ENCODE peak calls at places on chromosomes 1 and 21, in six cellular contexts. One of them, this sample, is unnamed.

GRCh38 chr1:98903261-98903660 is 101.4 kb downstream of the PLPPR5 start:
- DNase-seq in GM23338: no peak
- DNase-seq in stomach: no peak
- DNase-seq in cardiac muscle cell: no peak
- DNase-seq in uterus: no peak
- DNase-seq in right cardiac atrium: no peak
- DNase-seq in this sample: no peak

GRCh38 chr1:202967684-202968281 is 726 bp upstream of the CYB5R1 start:
- DNase-seq in stomach: no peak
- DNase-seq in cardiac muscle cell: no peak
- DNase-seq in right cardiac atrium: no peak
- DNase-seq in uterus: no peak
- DNase-seq in GM23338: peak; percentile 59
- DNase-seq in this sample: no peak

GRCh38 chr1:15975358-15975804 is 520 bp downstream of the ZBTB17 start:
- DNase-seq in stomach: peak; percentile 31
- DNase-seq in GM23338: peak; percentile 84
- DNase-seq in uterus: no peak
- DNase-seq in cardiac muscle cell: peak; percentile 82
- DNase-seq in right cardiac atrium: peak; percentile 85
- DNase-seq in this sample: peak; percentile 91

GRCh38 chr1:163258181-163258580 is 55.5 kb upstream of the RGS5 start:
- DNase-seq in stomach: no peak
- DNase-seq in right cardiac atrium: no peak
- DNase-seq in uterus: no peak
- DNase-seq in cardiac muscle cell: no peak
- DNase-seq in GM23338: no peak
- DNase-seq in this sample: no peak

GRCh38 chr1:32240140-32240951 is 6.7 kb upstream of the FAM167B start:
- DNase-seq in uterus: peak; percentile 79
- DNase-seq in cardiac muscle cell: peak; percentile 89
- DNase-seq in right cardiac atrium: peak; percentile 88
- DNase-seq in GM23338: peak; percentile 99
- DNase-seq in stomach: peak; percentile 88
- DNase-seq in this sample: peak; percentile 97

GRCh38 chr1:32142446-32143301 is 34.8 kb downstream of the KPNA6 start:
- DNase-seq in GM23338: peak; percentile 27
- DNase-seq in right cardiac atrium: peak; percentile 69
- DNase-seq in cardiac muscle cell: peak; percentile 11
- DNase-seq in stomach: peak; percentile 31
- DNase-seq in uterus: peak; percentile 52
- DNase-seq in this sample: no peak

GRCh38 chr21:44793269-44794030 is 8.2 kb downstream of the UBE2G2 start:
- DNase-seq in cardiac muscle cell: peak; percentile 85
- DNase-seq in right cardiac atrium: peak; percentile 76
- DNase-seq in uterus: peak; percentile 33
- DNase-seq in GM23338: peak; percentile 80
- DNase-seq in stomach: peak; percentile 61
- DNase-seq in this sample: peak; percentile 80

GRCh38 chr21:33870768-33871167 is 44.8 kb downstream of the ATP5PO start:
- DNase-seq in uterus: no peak
- DNase-seq in cardiac muscle cell: no peak
- DNase-seq in stomach: no peak
- DNase-seq in GM23338: no peak
- DNase-seq in right cardiac atrium: no peak
- DNase-seq in this sample: no peak

GRCh38 chr1:244068563-244068962 is 17.5 kb downstream of the ZBTB18 start:
- DNase-seq in stomach: no peak
- DNase-seq in GM23338: no peak
- DNase-seq in right cardiac atrium: no peak
- DNase-seq in uterus: no peak
- DNase-seq in cardiac muscle cell: no peak
- DNase-seq in this sample: no peak

GRCh38 chr1:109636201-109636952 is 16.7 kb downstream of the AMPD2 start:
- DNase-seq in uterus: no peak
- DNase-seq in right cardiac atrium: no peak
- DNase-seq in GM23338: no peak
- DNase-seq in cardiac muscle cell: no peak
- DNase-seq in stomach: no peak
- DNase-seq in this sample: peak; percentile 80

GRCh38 chr1:95653598-95653997 is 419.6 kb downstream of the RWDD3 start:
- DNase-seq in stomach: no peak
- DNase-seq in GM23338: no peak
- DNase-seq in right cardiac atrium: no peak
- DNase-seq in uterus: no peak
- DNase-seq in cardiac muscle cell: no peak
- DNase-seq in this sample: no peak

GRCh38 chr1:88394958-88395357 is 289.1 kb upstream of the PKN2 start:
- DNase-seq in GM23338: peak; percentile 9
- DNase-seq in cardiac muscle cell: peak; percentile 22
- DNase-seq in right cardiac atrium: no peak
- DNase-seq in uterus: no peak
- DNase-seq in stomach: no peak
- DNase-seq in this sample: no peak

GRCh38 chr1:235503333-235504121 is 725 bp downstream of the B3GALNT2 start:
- DNase-seq in stomach: peak; percentile 67
- DNase-seq in right cardiac atrium: peak; percentile 82
- DNase-seq in cardiac muscle cell: peak; percentile 77
- DNase-seq in GM23338: peak; percentile 73
- DNase-seq in uterus: no peak
- DNase-seq in this sample: peak; percentile 83

GRCh38 chr1:78691995-78692747 is 42.5 kb downstream of the IFI44 start:
- DNase-seq in cardiac muscle cell: no peak
- DNase-seq in uterus: no peak
- DNase-seq in GM23338: no peak
- DNase-seq in right cardiac atrium: no peak
- DNase-seq in stomach: no peak
- DNase-seq in this sample: no peak

GRCh38 chr1:70874063-70874462 is 173.6 kb downstream of the PTGER3 start:
- DNase-seq in cardiac muscle cell: no peak
- DNase-seq in GM23338: peak; percentile 6
- DNase-seq in uterus: no peak
- DNase-seq in stomach: no peak
- DNase-seq in right cardiac atrium: peak; percentile 34
- DNase-seq in this sample: no peak

GRCh38 chr1:20087668-20088067 is 17.7 kb downstream of the PLA2G5 start:
- DNase-seq in GM23338: peak; percentile 51
- DNase-seq in uterus: no peak
- DNase-seq in stomach: no peak
- DNase-seq in cardiac muscle cell: no peak
- DNase-seq in right cardiac atrium: no peak
- DNase-seq in this sample: no peak

GRCh38 chr1:69947837-69948236 is 257.5 kb downstream of the LRRC40 start:
- DNase-seq in uterus: no peak
- DNase-seq in right cardiac atrium: no peak
- DNase-seq in stomach: no peak
- DNase-seq in cardiac muscle cell: no peak
- DNase-seq in GM23338: no peak
- DNase-seq in this sample: no peak

DNA sequence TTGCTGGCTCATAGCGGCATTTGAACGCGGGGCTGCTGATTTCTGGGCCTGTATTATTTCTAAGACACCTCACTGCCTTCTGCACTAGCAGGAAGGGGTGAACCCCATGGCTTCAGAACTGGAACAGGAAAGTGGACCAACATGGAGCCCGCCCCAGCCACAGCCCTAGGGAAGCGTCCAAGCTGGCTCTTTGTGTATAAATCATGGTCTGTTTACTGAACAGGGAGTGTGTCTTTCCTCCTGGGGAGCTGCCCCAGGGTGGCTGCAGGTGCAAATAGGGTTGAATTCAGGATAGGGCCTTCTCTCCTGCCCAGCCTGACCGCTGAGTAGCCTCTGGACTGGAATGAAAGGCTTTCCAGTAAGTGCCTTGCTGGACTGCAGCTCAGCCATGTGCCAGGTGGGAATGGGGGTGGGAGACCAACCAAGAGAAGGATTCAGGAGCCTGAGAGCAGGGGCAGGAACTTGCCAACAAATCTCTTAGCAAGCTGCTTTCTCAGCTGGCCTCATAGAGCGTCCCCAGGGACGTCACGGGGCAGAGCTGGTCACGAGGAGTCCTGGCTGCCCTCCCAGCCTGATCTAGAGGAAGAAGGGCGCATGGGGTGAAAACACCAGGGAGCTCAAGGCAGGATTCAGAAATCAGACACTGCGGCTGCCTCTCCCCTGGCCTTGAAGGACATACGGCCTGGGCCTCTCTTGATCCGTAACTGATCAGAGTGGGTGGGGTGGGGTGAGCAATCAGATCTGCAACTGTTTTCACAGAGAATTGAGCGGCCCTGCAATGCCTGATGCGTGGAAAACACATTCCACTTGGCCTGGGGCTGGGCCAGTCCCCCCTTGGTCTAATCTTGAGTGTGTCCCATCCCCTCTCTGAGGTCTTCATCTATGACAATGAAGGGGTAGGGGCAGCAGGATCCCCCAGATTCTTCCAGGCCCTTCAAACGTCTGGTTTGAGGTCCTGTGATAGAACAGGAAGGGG is 56.5 kb upstream of the SELENON start:
- DNase-seq in uterus: peak; percentile 87
- DNase-seq in stomach: peak; percentile 94
- DNase-seq in GM23338: no peak
- DNase-seq in cardiac muscle cell: no peak
- DNase-seq in right cardiac atrium: peak; percentile 97
- DNase-seq in this sample: no peak
- H3K27ac ChIP-seq in uterus: peak overlapping the region; percentile 91
- H3K27ac ChIP-seq in stomach: peak overlapping the region; percentile 92
- H3K27ac ChIP-seq in GM23338: no peak overlapping the region
- H3K27ac ChIP-seq in cardiac muscle cell: peak overlapping the region; percentile 47
- H3K27ac ChIP-seq in right cardiac atrium: peak overlapping the region; percentile 99
- H3K27ac ChIP-seq in this sample: no peak overlapping the region

GRCh38 chr1:64961923-64962322 is 4.4 kb downstream of the JAK1 start:
- DNase-seq in stomach: no peak
- DNase-seq in uterus: no peak
- DNase-seq in cardiac muscle cell: no peak
- DNase-seq in right cardiac atrium: no peak
- DNase-seq in GM23338: no peak
- DNase-seq in this sample: no peak

GRCh38 chr1:64963466-64963865 is 2.9 kb downstream of the JAK1 start:
- DNase-seq in right cardiac atrium: no peak
- DNase-seq in GM23338: no peak
- DNase-seq in uterus: no peak
- DNase-seq in cardiac muscle cell: no peak
- DNase-seq in stomach: no peak
- DNase-seq in this sample: no peak

GRCh38 chr1:64959973-64960372 is 6.4 kb downstream of the JAK1 start:
- DNase-seq in right cardiac atrium: no peak
- DNase-seq in stomach: no peak
- DNase-seq in cardiac muscle cell: no peak
- DNase-seq in uterus: no peak
- DNase-seq in GM23338: no peak
- DNase-seq in this sample: no peak

GRCh38 chr1:64960731-64961130 is 5.6 kb downstream of the JAK1 start:
- DNase-seq in GM23338: no peak
- DNase-seq in cardiac muscle cell: no peak
- DNase-seq in uterus: no peak
- DNase-seq in right cardiac atrium: no peak
- DNase-seq in stomach: no peak
- DNase-seq in this sample: no peak

DNA sequence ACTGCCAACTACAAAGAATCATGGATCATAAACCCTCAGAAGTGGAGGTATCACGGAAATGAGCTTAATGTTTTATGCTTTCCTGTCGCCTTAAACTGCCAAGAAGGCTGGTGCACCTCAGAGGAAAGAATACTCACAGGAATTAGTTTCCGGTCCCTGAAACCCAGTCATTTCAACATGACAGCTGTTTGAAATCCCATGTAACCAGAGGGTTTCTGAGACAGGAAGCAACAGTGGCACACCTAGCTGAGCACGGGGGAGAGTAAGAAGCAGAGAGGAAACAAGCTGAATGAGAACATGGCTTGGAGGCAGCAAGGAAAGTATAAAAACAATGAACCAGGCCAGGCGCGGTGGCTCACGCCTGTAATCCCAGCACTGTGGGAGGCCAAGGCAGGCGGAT is 3.9 kb downstream of the JAK1 start:
- DNase-seq in right cardiac atrium: no peak
- DNase-seq in uterus: no peak
- DNase-seq in cardiac muscle cell: no peak
- DNase-seq in stomach: no peak
- DNase-seq in GM23338: no peak
- DNase-seq in this sample: no peak
- H3K4me1 ChIP-seq in right cardiac atrium: peaks cover 9% of the 10 kb centered on the region
- H3K4me1 ChIP-seq in uterus: peaks cover 11% of the 10 kb centered on the region
- H3K4me1 ChIP-seq in cardiac muscle cell: no peaks in the 10 kb centered on the region
- H3K4me1 ChIP-seq in stomach: peaks cover 13% of the 10 kb centered on the region
- H3K4me1 ChIP-seq in GM23338: peaks cover 5% of the 10 kb centered on the region
- H3K4me1 ChIP-seq in this sample: no peaks in the 10 kb centered on the region

GRCh38 chr1:211928993-211929637 is 98.6 kb upstream of the LPGAT1 start:
- DNase-seq in uterus: no peak
- DNase-seq in cardiac muscle cell: no peak
- DNase-seq in GM23338: peak; percentile 60
- DNase-seq in right cardiac atrium: no peak
- DNase-seq in stomach: peak; percentile 51
- DNase-seq in this sample: no peak
- H3K27ac ChIP-seq in uterus: no peak overlapping the region
- H3K27ac ChIP-seq in cardiac muscle cell: no peak overlapping the region
- H3K27ac ChIP-seq in GM23338: no peak overlapping the region
- H3K27ac ChIP-seq in right cardiac atrium: no peak overlapping the region
- H3K27ac ChIP-seq in stomach: peak overlapping the region; percentile 37
- H3K27ac ChIP-seq in this sample: no peak overlapping the region

GRCh38 chr1:232062967-232063366 is 436.4 kb downstream of the DISC1 start:
- DNase-seq in right cardiac atrium: no peak
- DNase-seq in stomach: no peak
- DNase-seq in GM23338: no peak
- DNase-seq in cardiac muscle cell: no peak
- DNase-seq in uterus: no peak
- DNase-seq in this sample: peak; percentile 54

GRCh38 chr1:232059726-232060360 is 433.3 kb downstream of the DISC1 start:
- DNase-seq in right cardiac atrium: no peak
- DNase-seq in uterus: no peak
- DNase-seq in stomach: no peak
- DNase-seq in cardiac muscle cell: no peak
- DNase-seq in GM23338: no peak
- DNase-seq in this sample: no peak

GRCh38 chr1:232057217-232057895 is 430.8 kb downstream of the DISC1 start:
- DNase-seq in uterus: no peak
- DNase-seq in right cardiac atrium: no peak
- DNase-seq in stomach: no peak
- DNase-seq in cardiac muscle cell: no peak
- DNase-seq in GM23338: no peak
- DNase-seq in this sample: no peak

DNA sequence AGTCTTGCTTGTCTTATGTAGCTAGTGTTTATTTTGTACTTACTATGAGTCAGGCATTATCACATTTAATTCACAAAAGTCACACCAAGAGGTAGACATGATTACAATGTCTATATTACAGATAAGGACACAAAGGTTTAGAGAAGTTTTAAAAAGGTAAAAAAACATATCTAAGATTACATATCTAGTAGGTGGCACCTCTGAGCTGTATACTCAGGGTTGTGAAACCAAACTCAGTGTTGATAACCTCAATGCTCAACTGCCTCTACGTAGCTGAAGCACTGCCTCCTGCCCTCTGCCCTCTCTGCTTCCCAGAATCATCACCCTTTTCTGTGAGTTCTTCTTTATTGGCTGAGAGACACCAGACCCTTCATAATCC is 431.3 kb downstream of the DISC1 start:
- DNase-seq in stomach: no peak
- DNase-seq in cardiac muscle cell: no peak
- DNase-seq in uterus: no peak
- DNase-seq in GM23338: no peak
- DNase-seq in right cardiac atrium: no peak
- DNase-seq in this sample: no peak
- H3K4me1 ChIP-seq in stomach: peaks cover 5% of the 10 kb centered on the region
- H3K4me1 ChIP-seq in cardiac muscle cell: no peaks in the 10 kb centered on the region
- H3K4me1 ChIP-seq in uterus: no peaks in the 10 kb centered on the region
- H3K4me1 ChIP-seq in GM23338: peaks cover 3% of the 10 kb centered on the region
- H3K4me1 ChIP-seq in right cardiac atrium: no peaks in the 10 kb centered on the region
- H3K4me1 ChIP-seq in this sample: peaks cover 20% of the 10 kb centered on the region